ENCODE peak calls at places on chromosome X, in ten cellular contexts. One of them, this sample, is unnamed.
A peak's percentile ranks its signal among the peaks of the same experiment; 100 is the strongest.

GRCh38 chrX:107718156-107718621 is 57.4 kb downstream of the TSC22D3 start:
- DNase-seq in memory B cell: peak; percentile 65
- DNase-seq in endothelial cell of umbilical vein: peak; percentile 68
- DNase-seq in transverse colon: peak; percentile 88
- DNase-seq in CD4-positive, alpha-beta memory T cell: peak; percentile 75
- DNase-seq in effector memory CD4-positive, alpha-beta T cell: peak; percentile 58
- DNase-seq in endothelial cell: peak; percentile 66
- DNase-seq in EH: peak; percentile 76
- DNase-seq in glutamatergic neuron: peak; percentile 74
- DNase-seq in NCI-H1694: peak; percentile 55
- DNase-seq in this sample: no peak

GRCh38 chrX:30060718-30061117 is 154.6 kb upstream of the MAGEB2 start:
- DNase-seq in glutamatergic neuron: no peak
- DNase-seq in transverse colon: no peak
- DNase-seq in memory B cell: no peak
- DNase-seq in endothelial cell: peak; percentile 3
- DNase-seq in endothelial cell of umbilical vein: peak; percentile 19
- DNase-seq in effector memory CD4-positive, alpha-beta T cell: no peak
- DNase-seq in NCI-H1694: no peak
- DNase-seq in EH: peak; percentile 24
- DNase-seq in CD4-positive, alpha-beta memory T cell: no peak
- DNase-seq in this sample: no peak

GRCh38 chrX:150408561-150408960 is 45.4 kb downstream of the MAMLD1 start:
- DNase-seq in CD4-positive, alpha-beta memory T cell: no peak
- DNase-seq in EH: no peak
- DNase-seq in glutamatergic neuron: no peak
- DNase-seq in endothelial cell of umbilical vein: no peak
- DNase-seq in effector memory CD4-positive, alpha-beta T cell: no peak
- DNase-seq in transverse colon: no peak
- DNase-seq in endothelial cell: no peak
- DNase-seq in NCI-H1694: no peak
- DNase-seq in memory B cell: no peak
- DNase-seq in this sample: no peak

GRCh38 chrX:71994601-71995000 is 84.0 kb downstream of the NHSL2 start:
- DNase-seq in memory B cell: no peak
- DNase-seq in endothelial cell: no peak
- DNase-seq in EH: peak; percentile 25
- DNase-seq in CD4-positive, alpha-beta memory T cell: no peak
- DNase-seq in glutamatergic neuron: no peak
- DNase-seq in transverse colon: no peak
- DNase-seq in NCI-H1694: no peak
- DNase-seq in effector memory CD4-positive, alpha-beta T cell: no peak
- DNase-seq in endothelial cell of umbilical vein: no peak
- DNase-seq in this sample: no peak

GRCh38 chrX:34875204-34875603 is 67.4 kb upstream of the FAM47B start:
- DNase-seq in EH: peak; percentile 75
- DNase-seq in memory B cell: no peak
- DNase-seq in endothelial cell: no peak
- DNase-seq in effector memory CD4-positive, alpha-beta T cell: no peak
- DNase-seq in transverse colon: no peak
- DNase-seq in CD4-positive, alpha-beta memory T cell: no peak
- DNase-seq in glutamatergic neuron: no peak
- DNase-seq in endothelial cell of umbilical vein: peak; percentile 1
- DNase-seq in NCI-H1694: no peak
- DNase-seq in this sample: no peak

GRCh38 chrX:136523770-136524169 is 8.2 kb upstream of the VGLL1 start:
- DNase-seq in NCI-H1694: no peak
- DNase-seq in endothelial cell of umbilical vein: no peak
- DNase-seq in EH: no peak
- DNase-seq in memory B cell: no peak
- DNase-seq in glutamatergic neuron: no peak
- DNase-seq in transverse colon: no peak
- DNase-seq in effector memory CD4-positive, alpha-beta T cell: no peak
- DNase-seq in endothelial cell: no peak
- DNase-seq in CD4-positive, alpha-beta memory T cell: no peak
- DNase-seq in this sample: no peak

GRCh38 chrX:40853816-40854123 is 118.4 kb upstream of the MED14 start:
- DNase-seq in CD4-positive, alpha-beta memory T cell: no peak
- DNase-seq in endothelial cell of umbilical vein: no peak
- DNase-seq in memory B cell: no peak
- DNase-seq in NCI-H1694: no peak
- DNase-seq in effector memory CD4-positive, alpha-beta T cell: no peak
- DNase-seq in endothelial cell: no peak
- DNase-seq in EH: no peak
- DNase-seq in glutamatergic neuron: no peak
- DNase-seq in transverse colon: no peak
- DNase-seq in this sample: no peak

GRCh38 chrX:115409551-115409950 is 120.0 kb downstream of the LUZP4 start:
- DNase-seq in EH: peak; percentile 6
- DNase-seq in CD4-positive, alpha-beta memory T cell: no peak
- DNase-seq in glutamatergic neuron: no peak
- DNase-seq in memory B cell: no peak
- DNase-seq in endothelial cell: no peak
- DNase-seq in effector memory CD4-positive, alpha-beta T cell: no peak
- DNase-seq in transverse colon: no peak
- DNase-seq in endothelial cell of umbilical vein: no peak
- DNase-seq in NCI-H1694: no peak
- DNase-seq in this sample: no peak

GRCh38 chrX:17869580-17869979 is 8.5 kb upstream of the RAI2 start:
- DNase-seq in transverse colon: no peak
- DNase-seq in glutamatergic neuron: no peak
- DNase-seq in endothelial cell of umbilical vein: no peak
- DNase-seq in NCI-H1694: no peak
- DNase-seq in endothelial cell: no peak
- DNase-seq in memory B cell: no peak
- DNase-seq in EH: no peak
- DNase-seq in CD4-positive, alpha-beta memory T cell: no peak
- DNase-seq in effector memory CD4-positive, alpha-beta T cell: no peak
- DNase-seq in this sample: no peak

GRCh38 chrX:151183233-151183632 is 6.8 kb downstream of the GPR50 start:
- DNase-seq in glutamatergic neuron: no peak
- DNase-seq in endothelial cell: no peak
- DNase-seq in EH: no peak
- DNase-seq in endothelial cell of umbilical vein: no peak
- DNase-seq in NCI-H1694: no peak
- DNase-seq in transverse colon: no peak
- DNase-seq in CD4-positive, alpha-beta memory T cell: no peak
- DNase-seq in effector memory CD4-positive, alpha-beta T cell: no peak
- DNase-seq in memory B cell: no peak
- DNase-seq in this sample: no peak

GRCh38 chrX:9310596-9310995 is 154.3 kb upstream of the TBL1X start:
- DNase-seq in EH: peak; percentile 76
- DNase-seq in transverse colon: no peak
- DNase-seq in glutamatergic neuron: no peak
- DNase-seq in endothelial cell of umbilical vein: no peak
- DNase-seq in CD4-positive, alpha-beta memory T cell: no peak
- DNase-seq in endothelial cell: no peak
- DNase-seq in effector memory CD4-positive, alpha-beta T cell: no peak
- DNase-seq in NCI-H1694: no peak
- DNase-seq in memory B cell: no peak
- DNase-seq in this sample: no peak

GRCh38 chrX:151396042-151396826 is 772 bp upstream of the VMA21 start:
- DNase-seq in effector memory CD4-positive, alpha-beta T cell: no peak
- DNase-seq in EH: peak; percentile 58
- DNase-seq in memory B cell: no peak
- DNase-seq in endothelial cell of umbilical vein: no peak
- DNase-seq in NCI-H1694: peak; percentile 46
- DNase-seq in CD4-positive, alpha-beta memory T cell: no peak
- DNase-seq in glutamatergic neuron: no peak
- DNase-seq in transverse colon: peak; percentile 21
- DNase-seq in endothelial cell: no peak
- DNase-seq in this sample: no peak

GRCh38 chrX:21373637-21374162 is 518 bp upstream of the CNKSR2 start:
- DNase-seq in glutamatergic neuron: peak; percentile 84
- DNase-seq in CD4-positive, alpha-beta memory T cell: no peak
- DNase-seq in memory B cell: no peak
- DNase-seq in EH: no peak
- DNase-seq in transverse colon: no peak
- DNase-seq in NCI-H1694: no peak
- DNase-seq in endothelial cell of umbilical vein: no peak
- DNase-seq in effector memory CD4-positive, alpha-beta T cell: no peak
- DNase-seq in endothelial cell: peak; percentile 3
- DNase-seq in this sample: no peak

GRCh38 chrX:12245650-12246645 is 107.7 kb downstream of the FRMPD4 start:
- DNase-seq in endothelial cell: no peak
- DNase-seq in NCI-H1694: no peak
- DNase-seq in effector memory CD4-positive, alpha-beta T cell: no peak
- DNase-seq in memory B cell: no peak
- DNase-seq in glutamatergic neuron: no peak
- DNase-seq in transverse colon: no peak
- DNase-seq in endothelial cell of umbilical vein: no peak
- DNase-seq in CD4-positive, alpha-beta memory T cell: no peak
- DNase-seq in EH: peak; percentile 83
- DNase-seq in this sample: no peak

GRCh38 chrX:125694171-125694570 is 374.5 kb downstream of the TEX13C start:
- DNase-seq in CD4-positive, alpha-beta memory T cell: no peak
- DNase-seq in effector memory CD4-positive, alpha-beta T cell: no peak
- DNase-seq in NCI-H1694: no peak
- DNase-seq in endothelial cell: no peak
- DNase-seq in memory B cell: no peak
- DNase-seq in EH: no peak
- DNase-seq in transverse colon: no peak
- DNase-seq in endothelial cell of umbilical vein: no peak
- DNase-seq in glutamatergic neuron: no peak
- DNase-seq in this sample: no peak

GRCh38 chrX:21438792-21439191 is 64.6 kb downstream of the CNKSR2 start:
- DNase-seq in memory B cell: no peak
- DNase-seq in EH: no peak
- DNase-seq in glutamatergic neuron: no peak
- DNase-seq in effector memory CD4-positive, alpha-beta T cell: no peak
- DNase-seq in endothelial cell: no peak
- DNase-seq in CD4-positive, alpha-beta memory T cell: peak; percentile 19
- DNase-seq in endothelial cell of umbilical vein: no peak
- DNase-seq in transverse colon: no peak
- DNase-seq in NCI-H1694: no peak
- DNase-seq in this sample: no peak

GRCh38 chrX:22950278-22951266 is 49.2 kb upstream of the DDX53 start:
- DNase-seq in effector memory CD4-positive, alpha-beta T cell: no peak
- DNase-seq in EH: peak; percentile 92
- DNase-seq in endothelial cell: no peak
- DNase-seq in CD4-positive, alpha-beta memory T cell: no peak
- DNase-seq in transverse colon: no peak
- DNase-seq in memory B cell: no peak
- DNase-seq in glutamatergic neuron: no peak
- DNase-seq in endothelial cell of umbilical vein: peak; percentile 58
- DNase-seq in NCI-H1694: no peak
- DNase-seq in this sample: no peak

GRCh38 chrX:3638280-3638873 is 75.1 kb downstream of the PRKX start:
- DNase-seq in memory B cell: peak; percentile 19
- DNase-seq in NCI-H1694: peak; percentile 43
- DNase-seq in CD4-positive, alpha-beta memory T cell: peak; percentile 16
- DNase-seq in endothelial cell: peak; percentile 38
- DNase-seq in effector memory CD4-positive, alpha-beta T cell: no peak
- DNase-seq in glutamatergic neuron: peak; percentile 63
- DNase-seq in endothelial cell of umbilical vein: peak; percentile 32
- DNase-seq in transverse colon: peak; percentile 44
- DNase-seq in EH: peak; percentile 50
- DNase-seq in this sample: peak; percentile 0

This sample was measured in GM18507.